ENCODE peak calls at places on chromosomes 7 and 10, in five cellular contexts. Y is HCT116, S is A549, H is endothelial cell of umbilical vein, U is SK-N-SH. G is an unnamed sample.

GRCh38 chr10:1048732-1049424 is at the start of gene IDI1:
- DNase-seq in Y (peak; percentile 94), S (peak; percentile 98), H (peak; percentile 98), U (peak; percentile 95), G (peak; percentile 96)

GRCh38 chr10:97321032-97321806 is 2.1 kb downstream of the FRAT1 start:
- DNase-seq in Y (no peak), S (no peak), H (peak; percentile 26), U (no peak), G (peak; percentile 62)

GRCh38 chr10:47283848-47284247 is 16.1 kb upstream of the GDF10 start:
- DNase-seq in Y (no peak), S (no peak), H (no peak), U (no peak), G (no peak)

GRCh38 chr10:34249634-34250033 is 565.5 kb downstream of the PARD3 start:
- DNase-seq in Y (no peak), S (peak; percentile 60), H (no peak), U (peak; percentile 35), G (no peak)

GRCh38 chr7:129471402-129471827 is 30.9 kb upstream of the SMKR1 start:
- DNase-seq in Y (no peak), S (no peak), H (no peak), U (no peak), G (no peak)

GRCh38 chr7:74573499-74573898 is 84.0 kb upstream of the GTF2I start:
- DNase-seq in Y (no peak), S (no peak), H (no peak), U (peak; percentile 24), G (no peak)

GRCh38 chr10:86942441-86943315 is 14.7 kb downstream of the MMRN2 start:
- DNase-seq in Y (no peak), S (no peak), H (no peak), U (no peak), G (no peak)

GRCh38 chr7:102453319-102453718 is 11.3 kb downstream of the ALKBH4 start:
- DNase-seq in Y (no peak), S (no peak), H (no peak), U (no peak), G (no peak)

GRCh38 chr7:126419047-126419446 is 833.7 kb downstream of the GRM8 start:
- DNase-seq in Y (no peak), S (no peak), H (no peak), U (no peak), G (no peak)

GRCh38 chr10:71589617-71590551 is 129.7 kb downstream of the C10orf105 start:
- DNase-seq in Y (no peak), S (no peak), H (no peak), U (no peak), G (peak; percentile 42)

GRCh38 chr10:133090101-133090500 is 2.4 kb downstream of the ADGRA1 start:
- DNase-seq in Y (no peak), S (no peak), H (no peak), U (no peak), G (no peak)

GRCh38 chr10:91420868-91421267 is 10.7 kb downstream of the HECTD2 start:
- DNase-seq in Y (no peak), S (no peak), H (no peak), U (no peak), G (peak; percentile 12)

GRCh38 chr10:103648951-103649532 is 155.5 kb downstream of the NEURL1 start:
- DNase-seq in Y (no peak), S (no peak), H (no peak), U (no peak), G (peak; percentile 19)

GRCh38 chr10:105063796-105064195 is 422.7 kb downstream of the SORCS3 start:
- DNase-seq in Y (peak; percentile 2), S (peak; percentile 23), H (no peak), U (peak; percentile 52), G (peak; percentile 64)

GRCh38 chr10:7130191-7130911 is 280.5 kb downstream of the SFMBT2 start:
- DNase-seq in Y (no peak), S (no peak), H (no peak), U (no peak), G (peak; percentile 81)

GRCh38 chr10:13882112-13882711 is 295.4 kb downstream of the PRPF18 start:
- DNase-seq in Y (no peak), S (peak; percentile 4), H (peak; percentile 96), U (no peak), G (peak; percentile 75)

GRCh38 chr10:83991986-83992753 is 147.1 kb upstream of the GHITM start:
- DNase-seq in Y (peak; percentile 35), S (peak; percentile 36), H (peak; percentile 30), U (peak; percentile 30), G (peak; percentile 72)

GRCh38 chr7:46532571-46532970 is 611.5 kb upstream of the IGFBP3 start:
- DNase-seq in Y (no peak), S (no peak), H (no peak), U (no peak), G (no peak)

GRCh38 chr10:126571203-126571602 is 99.3 kb downstream of the C10orf90 start:
- DNase-seq in Y (no peak), S (no peak), H (no peak), U (no peak), G (no peak)

GRCh38 chr7:2488272-2488645 is 12.1 kb upstream of the GRIFIN start:
- DNase-seq in Y (no peak), S (no peak), H (no peak), U (no peak), G (no peak)

GRCh38 chr10:68303849-68304412 is 27.9 kb upstream of the HNRNPH3 start:
- DNase-seq in Y (no peak), S (no peak), H (no peak), U (no peak), G (no peak)

GRCh38 chr7:901388-902154 is 25.2 kb downstream of the GET4 start:
- DNase-seq in Y (peak; percentile 76), S (peak; percentile 87), H (peak; percentile 55), U (peak; percentile 100), G (peak; percentile 88)

GRCh38 chr10:16510843-16511242 is 10.8 kb downstream of the C1QL3 start:
- DNase-seq in Y (no peak), S (no peak), H (no peak), U (no peak), G (no peak)

GRCh38 chr10:60299961-60300883 is 89.5 kb downstream of the ANK3 start:
- DNase-seq in Y (no peak), S (no peak), H (peak; percentile 67), U (no peak), G (no peak)

GRCh38 chr7:153886506-153887391 is 165.4 kb upstream of the DPP6 start:
- DNase-seq in Y (no peak), S (no peak), H (no peak), U (peak; percentile 73), G (no peak)

GRCh38 chr10:110893559-110894179 is 21.9 kb downstream of the PDCD4 start:
- DNase-seq in Y (peak; percentile 45), S (peak; percentile 53), H (peak; percentile 62), U (peak; percentile 41), G (peak; percentile 69)

GRCh38 chr10:130242483-130242882 is 106.3 kb downstream of the GLRX3 start:
- DNase-seq in Y (no peak), S (no peak), H (no peak), U (no peak), G (no peak)

GRCh38 chr7:28697898-28698563 is 260.1 kb downstream of the TRIL start:
- DNase-seq in Y (no peak), S (no peak), H (no peak), U (no peak), G (no peak)

GRCh38 chr7:88350118-88350517 is 43.4 kb upstream of the STEAP4 start:
- DNase-seq in Y (no peak), S (no peak), H (no peak), U (no peak), G (no peak)

GRCh38 chr7:88347098-88347497 is 40.4 kb upstream of the STEAP4 start:
- DNase-seq in Y (no peak), S (no peak), H (no peak), U (no peak), G (no peak)

GRCh38 chr7:88344271-88344670 is 37.6 kb upstream of the STEAP4 start:
- DNase-seq in Y (no peak), S (no peak), H (no peak), U (no peak), G (no peak)

GRCh38 chr7:88344956-88345832 is 38.5 kb upstream of the STEAP4 start:
- DNase-seq in Y (peak; percentile 23), S (peak; percentile 43), H (peak; percentile 25), U (peak; percentile 47), G (peak; percentile 46)

GRCh38 chr7:88346357-88346756 is 39.7 kb upstream of the STEAP4 start:
- DNase-seq in Y (no peak), S (no peak), H (no peak), U (no peak), G (no peak)
- H3K4me3 ChIP-seq in Y (no peak overlapping the region), S (no peak overlapping the region), H (no peak overlapping the region), U (no peak overlapping the region), G (no peak overlapping the region)

DNA sequence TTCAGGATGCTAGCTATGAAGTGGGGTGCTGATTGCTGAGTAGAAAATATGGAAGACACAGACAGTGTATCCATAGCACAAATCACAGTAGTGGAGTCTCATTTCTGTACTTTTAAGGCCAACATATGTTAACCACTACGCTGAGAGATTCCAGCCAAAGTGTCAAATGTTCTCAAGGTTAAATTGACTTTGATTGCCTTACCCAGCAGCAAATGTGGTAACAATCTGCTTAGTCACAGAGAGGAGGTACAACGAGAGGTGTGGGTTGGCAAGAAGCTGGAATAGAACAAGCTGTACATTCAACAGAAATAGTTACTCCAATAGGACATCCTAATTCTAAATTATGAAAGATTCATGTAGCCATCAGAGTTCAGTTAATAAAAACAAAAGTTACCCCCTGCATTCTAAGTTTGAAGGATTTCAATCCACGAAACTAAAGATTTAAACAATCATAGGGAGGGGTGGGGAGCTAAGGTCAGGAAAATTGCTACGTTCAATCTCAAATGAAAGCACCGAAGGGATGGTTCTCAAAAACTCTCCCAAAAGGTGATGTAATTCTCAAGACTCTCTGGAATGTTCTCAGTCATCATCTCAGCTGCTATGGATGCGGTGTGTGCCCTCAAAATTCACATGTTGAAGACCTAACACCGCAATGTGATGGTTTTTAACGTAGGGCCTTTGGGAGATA is 137.0 kb downstream of the ETV1 start:
- DNase-seq in Y (no peak), S (no peak), H (no peak), U (no peak), G (no peak)
- TF ChIP-seq MAX in Y (no peak), S (no peak), H (no peak), U (no peak), G (no peak)

DNA sequence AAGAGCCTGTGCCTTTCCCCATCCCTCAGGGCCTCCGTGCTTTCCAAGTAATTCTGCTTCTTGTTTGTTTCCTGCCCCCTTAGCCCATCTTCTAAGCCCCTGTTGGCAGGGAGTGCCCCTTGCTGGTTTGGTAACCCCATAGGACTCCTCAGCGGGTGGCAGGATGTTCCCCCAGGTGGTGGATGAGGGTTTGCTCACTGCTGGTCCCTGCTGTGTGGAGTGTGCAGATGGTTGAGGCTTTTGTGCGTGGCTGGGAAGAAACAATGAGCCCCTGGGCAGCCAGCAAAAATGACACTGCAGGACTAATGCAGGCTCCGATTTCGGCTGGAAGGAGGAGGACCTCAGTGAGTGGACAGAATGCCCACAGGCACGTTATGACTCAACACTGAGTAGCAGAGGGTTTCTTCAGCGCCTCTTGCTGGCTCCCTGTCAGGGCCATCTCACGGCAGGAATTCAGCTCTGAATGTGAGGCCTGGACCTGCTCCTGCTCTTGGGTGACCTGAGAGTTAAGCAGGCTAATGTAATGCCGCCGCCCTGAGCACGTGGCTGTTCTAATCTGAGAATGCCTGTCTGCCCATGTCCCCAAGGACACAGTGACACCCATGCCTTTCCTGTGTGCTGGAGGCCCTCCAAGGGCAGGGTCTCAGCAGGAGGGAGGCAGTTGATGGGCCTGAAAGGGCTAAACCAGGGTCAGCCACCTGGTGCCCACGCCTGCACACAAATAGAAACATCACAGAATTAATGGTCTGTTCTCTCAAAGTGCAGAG is 16.6 kb downstream of the BAG3 start:
- DNase-seq in Y (peak; percentile 87), S (peak; percentile 82), H (no peak), U (peak; percentile 46), G (peak; percentile 80)
- H3K4me3 ChIP-seq in Y (peak overlapping the region; percentile 43), S (peak overlapping the region; percentile 20), H (no peak overlapping the region), U (peak overlapping the region; percentile 42), G (no peak overlapping the region)

GRCh38 chr10:52502237-52502636 is 188.2 kb downstream of the DKK1 start:
- DNase-seq in Y (no peak), S (no peak), H (no peak), U (no peak), G (no peak)

GRCh38 chr10:52499281-52499680 is 185.2 kb downstream of the DKK1 start:
- DNase-seq in Y (no peak), S (no peak), H (no peak), U (no peak), G (no peak)
- TF ChIP-seq MAX in Y (no peak), S (no peak), H (no peak), U (no peak), G (no peak)